ENCODE peak calls at places on chromosomes 4 and X, in four cellular contexts. One of them, this sample, is unnamed. For H3K9me3, the result is how much of the 10 kb centered on the place peaks cover.

GRCh38 chr4:79748835-79749234 is 324.2 kb downstream of the ANTXR2 start:
- DNase-seq in cardiac muscle cell: no peak
- DNase-seq in CD4-positive, alpha-beta T cell: no peak
- DNase-seq in body of pancreas: no peak
- DNase-seq in this sample: no peak

GRCh38 chrX:14032383-14032782 is 2.7 kb upstream of the GEMIN8 start:
- DNase-seq in cardiac muscle cell: peak
- DNase-seq in CD4-positive, alpha-beta T cell: peak
- DNase-seq in body of pancreas: peak
- DNase-seq in this sample: peak

GRCh38 chr4:113350576-113350975 is 301.1 kb downstream of the ANK2 start:
- DNase-seq in cardiac muscle cell: no peak
- DNase-seq in CD4-positive, alpha-beta T cell: no peak
- DNase-seq in body of pancreas: no peak
- DNase-seq in this sample: no peak

GRCh38 chrX:10926906-10927305 is 184.2 kb upstream of the HCCS start:
- DNase-seq in cardiac muscle cell: peak
- DNase-seq in CD4-positive, alpha-beta T cell: no peak
- DNase-seq in body of pancreas: no peak
- DNase-seq in this sample: no peak

GRCh38 chr4:33649015-33649414 is 2595.3 kb downstream of the ARAP2 start:
- DNase-seq in cardiac muscle cell: peak
- DNase-seq in CD4-positive, alpha-beta T cell: no peak
- DNase-seq in body of pancreas: no peak
- DNase-seq in this sample: no peak

GRCh38 chr4:153122855-153123254 is 81.4 kb upstream of the TRIM2 start:
- DNase-seq in cardiac muscle cell: no peak
- DNase-seq in CD4-positive, alpha-beta T cell: no peak
- DNase-seq in body of pancreas: no peak
- DNase-seq in this sample: no peak

GRCh38 chr4:89558147-89558546 is 250.5 kb upstream of the GPRIN3 start:
- DNase-seq in cardiac muscle cell: peak
- DNase-seq in CD4-positive, alpha-beta T cell: no peak
- DNase-seq in body of pancreas: no peak
- DNase-seq in this sample: no peak

GRCh38 chr4:26197018-26197779 is 123.6 kb upstream of the RBPJ start:
- DNase-seq in cardiac muscle cell: peak
- DNase-seq in CD4-positive, alpha-beta T cell: peak
- DNase-seq in body of pancreas: no peak
- DNase-seq in this sample: peak

GRCh38 chrX:153970398-153971123 is 1.1 kb downstream of the HCFC1 start:
- DNase-seq in cardiac muscle cell: peak
- DNase-seq in CD4-positive, alpha-beta T cell: no peak
- DNase-seq in body of pancreas: no peak
- DNase-seq in this sample: no peak

GRCh38 chr4:113979973-113980615 is 647 bp upstream of the ARSJ start:
- DNase-seq in cardiac muscle cell: peak
- DNase-seq in CD4-positive, alpha-beta T cell: no peak
- DNase-seq in body of pancreas: no peak
- DNase-seq in this sample: no peak

GRCh38 chr4:7938513-7939376 is 916 bp downstream of the AFAP1 start:
- DNase-seq in cardiac muscle cell: peak
- DNase-seq in CD4-positive, alpha-beta T cell: no peak
- DNase-seq in body of pancreas: peak
- DNase-seq in this sample: peak

GRCh38 chrX:150150081-150150779 is 211.9 kb upstream of the EOLA2 start:
- DNase-seq in cardiac muscle cell: no peak
- DNase-seq in CD4-positive, alpha-beta T cell: no peak
- DNase-seq in body of pancreas: no peak
- DNase-seq in this sample: no peak

GRCh38 chr4:75512336-75513211 is 1.6 kb downstream of the RCHY1 start:
- DNase-seq in cardiac muscle cell: peak
- DNase-seq in CD4-positive, alpha-beta T cell: no peak
- DNase-seq in body of pancreas: no peak
- DNase-seq in this sample: no peak

GRCh38 chrX:151386838-151387459 is 10.1 kb upstream of the VMA21 start:
- DNase-seq in cardiac muscle cell: peak
- DNase-seq in CD4-positive, alpha-beta T cell: no peak
- DNase-seq in body of pancreas: no peak
- DNase-seq in this sample: no peak

GRCh38 chr4:151859646-151860045 is 98.8 kb upstream of the GATB start:
- DNase-seq in cardiac muscle cell: no peak
- DNase-seq in CD4-positive, alpha-beta T cell: no peak
- DNase-seq in body of pancreas: no peak
- DNase-seq in this sample: no peak

GRCh38 chr4:113455081-113455480 is 306.5 kb downstream of the CAMK2D start:
- DNase-seq in cardiac muscle cell: no peak
- DNase-seq in CD4-positive, alpha-beta T cell: no peak
- DNase-seq in body of pancreas: no peak
- DNase-seq in this sample: no peak

GRCh38 chr4:127622923-127623754 is 9.6 kb upstream of the INTU start:
- DNase-seq in cardiac muscle cell: peak
- DNase-seq in CD4-positive, alpha-beta T cell: no peak
- DNase-seq in body of pancreas: peak
- DNase-seq in this sample: no peak

GRCh38 chrX:3699841-3700381 is 13.5 kb downstream of the PRKX start:
- DNase-seq in cardiac muscle cell: peak
- DNase-seq in CD4-positive, alpha-beta T cell: no peak
- DNase-seq in body of pancreas: no peak
- DNase-seq in this sample: no peak

GRCh38 chr4:186105721-186106335 is 1.3 kb downstream of the FAM149A start:
- DNase-seq in cardiac muscle cell: peak
- DNase-seq in CD4-positive, alpha-beta T cell: no peak
- DNase-seq in body of pancreas: peak
- DNase-seq in this sample: no peak

GRCh38 chr4:122992111-122992510 is 69.7 kb upstream of the NUDT6 start:
- DNase-seq in cardiac muscle cell: peak
- DNase-seq in CD4-positive, alpha-beta T cell: no peak
- DNase-seq in body of pancreas: no peak
- DNase-seq in this sample: no peak

GRCh38 chr4:8517946-8518345 is 62.2 kb upstream of the GPR78 start:
- DNase-seq in cardiac muscle cell: no peak
- DNase-seq in CD4-positive, alpha-beta T cell: no peak
- DNase-seq in body of pancreas: no peak
- DNase-seq in this sample: no peak

GRCh38 chrX:154317391-154318000 is 21.9 kb downstream of the TKTL1 start:
- DNase-seq in cardiac muscle cell: peak
- DNase-seq in CD4-positive, alpha-beta T cell: no peak
- DNase-seq in body of pancreas: peak
- DNase-seq in this sample: peak

GRCh38 chr4:101953949-101954348 is 163.4 kb downstream of the BANK1 start:
- DNase-seq in cardiac muscle cell: peak
- DNase-seq in CD4-positive, alpha-beta T cell: no peak
- DNase-seq in body of pancreas: no peak
- DNase-seq in this sample: no peak

GRCh38 chr4:8467016-8467415 is 26.4 kb downstream of the TRMT44 start:
- DNase-seq in cardiac muscle cell: no peak
- DNase-seq in CD4-positive, alpha-beta T cell: no peak
- DNase-seq in body of pancreas: no peak
- DNase-seq in this sample: no peak

GRCh38 chr4:42327323-42327722 is 70.0 kb upstream of the SHISA3 start:
- DNase-seq in cardiac muscle cell: peak
- DNase-seq in CD4-positive, alpha-beta T cell: no peak
- DNase-seq in body of pancreas: no peak
- DNase-seq in this sample: no peak

GRCh38 chrX:19193584-19193983 is 71.3 kb upstream of the ADGRG2 start:
- DNase-seq in cardiac muscle cell: no peak
- DNase-seq in CD4-positive, alpha-beta T cell: no peak
- DNase-seq in body of pancreas: no peak
- DNase-seq in this sample: no peak

GRCh38 chr4:107863850-107864371 is 39.2 kb downstream of the SGMS2 start:
- DNase-seq in cardiac muscle cell: peak
- DNase-seq in CD4-positive, alpha-beta T cell: no peak
- DNase-seq in body of pancreas: peak
- DNase-seq in this sample: no peak

GRCh38 chr4:656651-657337 is 17.3 kb downstream of the ATP5ME start:
- DNase-seq in cardiac muscle cell: no peak
- DNase-seq in CD4-positive, alpha-beta T cell: no peak
- DNase-seq in body of pancreas: no peak
- DNase-seq in this sample: no peak

GRCh38 chr4:102223461-102223860 is 121.8 kb downstream of the SLC39A8 start:
- DNase-seq in cardiac muscle cell: no peak
- DNase-seq in CD4-positive, alpha-beta T cell: no peak
- DNase-seq in body of pancreas: no peak
- DNase-seq in this sample: no peak

GRCh38 chrX:16712116-16712824 is at the start of gene CTPS2:
- DNase-seq in cardiac muscle cell: peak
- DNase-seq in CD4-positive, alpha-beta T cell: peak
- DNase-seq in body of pancreas: peak
- DNase-seq in this sample: peak

GRCh38 chrX:125289209-125289608 is 30.5 kb upstream of the TEX13C start:
- DNase-seq in cardiac muscle cell: no peak
- DNase-seq in CD4-positive, alpha-beta T cell: no peak
- DNase-seq in body of pancreas: no peak
- DNase-seq in this sample: no peak

DNA sequence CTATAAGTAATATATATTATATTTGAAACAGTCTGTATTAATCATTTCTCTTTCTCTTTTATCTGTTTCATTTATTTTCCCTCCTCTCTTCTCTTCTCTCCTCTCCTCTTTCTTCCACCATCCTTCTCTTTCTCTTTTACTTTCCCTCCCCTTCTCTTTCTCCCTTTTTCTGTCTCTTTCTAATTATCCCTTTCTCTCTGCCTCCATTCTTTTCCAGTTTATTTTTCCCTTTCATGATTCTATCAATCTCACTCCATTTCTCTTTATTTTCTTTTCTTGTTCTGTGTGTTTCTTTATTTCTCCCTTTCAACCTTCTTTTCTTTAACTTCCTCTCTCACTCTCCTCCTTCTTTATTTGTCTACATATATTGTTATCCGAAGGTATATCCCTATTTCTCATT is 399.8 kb upstream of the POU3F4 start:
- DNase-seq in cardiac muscle cell: no peak
- DNase-seq in CD4-positive, alpha-beta T cell: no peak
- DNase-seq in body of pancreas: no peak
- DNase-seq in this sample: no peak
- H3K9me3 ChIP-seq in cardiac muscle cell: under half
- H3K9me3 ChIP-seq in CD4-positive, alpha-beta T cell: under half
- H3K9me3 ChIP-seq in body of pancreas: under half
- H3K9me3 ChIP-seq in this sample: under half

DNA sequence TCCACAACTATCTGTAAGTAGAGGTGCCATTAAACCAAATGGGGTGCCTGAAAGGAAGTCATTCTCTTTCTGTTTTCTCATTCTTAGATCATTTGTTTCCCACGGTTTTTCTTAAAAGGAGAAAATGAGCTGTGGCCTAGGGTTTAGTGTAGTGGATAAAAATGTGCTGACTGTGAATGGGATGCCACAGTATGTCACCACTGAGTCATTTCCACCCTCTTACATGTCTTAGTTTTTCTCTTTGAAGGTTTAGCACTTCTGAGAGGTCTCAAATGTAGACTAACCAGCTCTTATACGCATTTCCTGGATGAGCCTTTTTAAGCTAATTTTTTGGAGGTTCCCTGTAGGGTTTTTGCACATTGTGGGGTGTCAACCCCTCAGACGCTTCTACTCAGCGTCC is 244.5 kb upstream of the SPANXN1 start:
- DNase-seq in cardiac muscle cell: no peak
- DNase-seq in CD4-positive, alpha-beta T cell: no peak
- DNase-seq in body of pancreas: no peak
- DNase-seq in this sample: no peak
- H3K9me3 ChIP-seq in cardiac muscle cell: under half
- H3K9me3 ChIP-seq in CD4-positive, alpha-beta T cell: under half
- H3K9me3 ChIP-seq in body of pancreas: under half
- H3K9me3 ChIP-seq in this sample: under half

GRCh38 chr4:49044270-49044669 is 58.2 kb downstream of the CWH43 start:
- DNase-seq in cardiac muscle cell: no peak
- DNase-seq in CD4-positive, alpha-beta T cell: no peak
- DNase-seq in body of pancreas: no peak
- DNase-seq in this sample: no peak
- H3K9me3 ChIP-seq in cardiac muscle cell: under half
- H3K9me3 ChIP-seq in CD4-positive, alpha-beta T cell: under half
- H3K9me3 ChIP-seq in body of pancreas: under half
- H3K9me3 ChIP-seq in this sample: under half

GRCh38 chr4:92254767-92255442 is 48.9 kb upstream of the GRID2 start:
- DNase-seq in cardiac muscle cell: no peak
- DNase-seq in CD4-positive, alpha-beta T cell: no peak
- DNase-seq in body of pancreas: no peak
- DNase-seq in this sample: no peak
- H3K9me3 ChIP-seq in cardiac muscle cell: under half
- H3K9me3 ChIP-seq in CD4-positive, alpha-beta T cell: under half
- H3K9me3 ChIP-seq in body of pancreas: under half
- H3K9me3 ChIP-seq in this sample: under half

GRCh38 chr4:20075479-20075878 is 176.2 kb upstream of the SLIT2 start:
- DNase-seq in cardiac muscle cell: peak
- DNase-seq in CD4-positive, alpha-beta T cell: no peak
- DNase-seq in body of pancreas: no peak
- DNase-seq in this sample: no peak
- H3K9me3 ChIP-seq in cardiac muscle cell: under half
- H3K9me3 ChIP-seq in CD4-positive, alpha-beta T cell: under half
- H3K9me3 ChIP-seq in body of pancreas: under half
- H3K9me3 ChIP-seq in this sample: under half